ENCODE peak calls at places on chromosomes 1 and 21, in ten cellular contexts. One of them, this sample, is unnamed.

GRCh38 chr1:244801246-244801645 is 34.2 kb upstream of the COX20 start:
- DNase-seq in right lobe of liver: peak; percentile 66
- DNase-seq in prostate gland: peak; percentile 8
- DNase-seq in HCT116: peak; percentile 56
- DNase-seq in IMR-90: peak; percentile 13
- DNase-seq in uterus: no peak
- DNase-seq in body of pancreas: peak; percentile 45
- DNase-seq in stomach: peak; percentile 43
- DNase-seq in transverse colon: peak; percentile 13
- DNase-seq in Peyer's patch: no peak
- DNase-seq in this sample: peak; percentile 67

GRCh38 chr1:228037401-228038386 is 30.9 kb downstream of the WNT3A start:
- DNase-seq in right lobe of liver: peak; percentile 31
- DNase-seq in prostate gland: no peak
- DNase-seq in HCT116: no peak
- DNase-seq in IMR-90: peak; percentile 19
- DNase-seq in uterus: no peak
- DNase-seq in body of pancreas: peak; percentile 47
- DNase-seq in stomach: peak; percentile 60
- DNase-seq in transverse colon: no peak
- DNase-seq in Peyer's patch: peak; percentile 37
- DNase-seq in this sample: no peak

GRCh38 chr1:62371375-62371774 is 52.1 kb upstream of the KANK4 start:
- DNase-seq in right lobe of liver: no peak
- DNase-seq in prostate gland: no peak
- DNase-seq in HCT116: no peak
- DNase-seq in IMR-90: no peak
- DNase-seq in uterus: no peak
- DNase-seq in body of pancreas: no peak
- DNase-seq in stomach: no peak
- DNase-seq in transverse colon: no peak
- DNase-seq in Peyer's patch: no peak
- DNase-seq in this sample: no peak

GRCh38 chr1:105483436-105483835 is 1573.0 kb upstream of the PRMT6 start:
- DNase-seq in right lobe of liver: no peak
- DNase-seq in prostate gland: no peak
- DNase-seq in HCT116: no peak
- DNase-seq in IMR-90: no peak
- DNase-seq in uterus: no peak
- DNase-seq in body of pancreas: no peak
- DNase-seq in stomach: no peak
- DNase-seq in transverse colon: no peak
- DNase-seq in Peyer's patch: no peak
- DNase-seq in this sample: no peak

GRCh38 chr1:200888349-200888838 is 6.3 kb upstream of the INAVA start:
- DNase-seq in right lobe of liver: no peak
- DNase-seq in prostate gland: no peak
- DNase-seq in HCT116: no peak
- DNase-seq in IMR-90: no peak
- DNase-seq in uterus: no peak
- DNase-seq in body of pancreas: no peak
- DNase-seq in stomach: no peak
- DNase-seq in transverse colon: peak; percentile 69
- DNase-seq in Peyer's patch: peak; percentile 53
- DNase-seq in this sample: no peak

GRCh38 chr1:235972316-235973090 is 92.4 kb downstream of the NID1 start:
- DNase-seq in right lobe of liver: no peak
- DNase-seq in prostate gland: no peak
- DNase-seq in HCT116: no peak
- DNase-seq in IMR-90: peak; percentile 89
- DNase-seq in uterus: no peak
- DNase-seq in body of pancreas: no peak
- DNase-seq in stomach: no peak
- DNase-seq in transverse colon: no peak
- DNase-seq in Peyer's patch: no peak
- DNase-seq in this sample: peak; percentile 49

GRCh38 chr21:16280731-16281130 is 550.9 kb downstream of the USP25 start:
- DNase-seq in right lobe of liver: no peak
- DNase-seq in prostate gland: no peak
- DNase-seq in HCT116: no peak
- DNase-seq in IMR-90: no peak
- DNase-seq in uterus: no peak
- DNase-seq in body of pancreas: no peak
- DNase-seq in stomach: no peak
- DNase-seq in transverse colon: no peak
- DNase-seq in Peyer's patch: no peak
- DNase-seq in this sample: no peak

GRCh38 chr1:180151508-180151907 is 3.2 kb upstream of the QSOX1 start:
- DNase-seq in right lobe of liver: no peak
- DNase-seq in prostate gland: no peak
- DNase-seq in HCT116: no peak
- DNase-seq in IMR-90: peak; percentile 95
- DNase-seq in uterus: no peak
- DNase-seq in body of pancreas: no peak
- DNase-seq in stomach: no peak
- DNase-seq in transverse colon: no peak
- DNase-seq in Peyer's patch: no peak
- DNase-seq in this sample: no peak

GRCh38 chr1:232726048-232726779 is 79.0 kb upstream of the MAP10 start:
- DNase-seq in right lobe of liver: no peak
- DNase-seq in prostate gland: no peak
- DNase-seq in HCT116: no peak
- DNase-seq in IMR-90: peak; percentile 31
- DNase-seq in uterus: no peak
- DNase-seq in body of pancreas: no peak
- DNase-seq in stomach: no peak
- DNase-seq in transverse colon: no peak
- DNase-seq in Peyer's patch: no peak
- DNase-seq in this sample: no peak

GRCh38 chr1:61776091-61776490 is 33.8 kb downstream of the PATJ start:
- DNase-seq in right lobe of liver: no peak
- DNase-seq in prostate gland: no peak
- DNase-seq in HCT116: no peak
- DNase-seq in IMR-90: no peak
- DNase-seq in uterus: no peak
- DNase-seq in body of pancreas: no peak
- DNase-seq in stomach: no peak
- DNase-seq in transverse colon: no peak
- DNase-seq in Peyer's patch: no peak
- DNase-seq in this sample: no peak

GRCh38 chr1:223504741-223505140 is 111.5 kb downstream of the CCDC185 start:
- DNase-seq in right lobe of liver: no peak
- DNase-seq in prostate gland: no peak
- DNase-seq in HCT116: no peak
- DNase-seq in IMR-90: peak; percentile 90
- DNase-seq in uterus: peak; percentile 22
- DNase-seq in body of pancreas: peak; percentile 52
- DNase-seq in stomach: peak; percentile 79
- DNase-seq in transverse colon: peak; percentile 77
- DNase-seq in Peyer's patch: no peak
- DNase-seq in this sample: no peak

GRCh38 chr1:155981266-155982088 is 3.1 kb upstream of the ARHGEF2 start:
- DNase-seq in right lobe of liver: no peak
- DNase-seq in prostate gland: no peak
- DNase-seq in HCT116: no peak
- DNase-seq in IMR-90: peak; percentile 89
- DNase-seq in uterus: peak; percentile 48
- DNase-seq in body of pancreas: no peak
- DNase-seq in stomach: no peak
- DNase-seq in transverse colon: peak; percentile 56
- DNase-seq in Peyer's patch: no peak
- DNase-seq in this sample: no peak

GRCh38 chr1:212110617-212111016 is 75.1 kb downstream of the DTL start:
- DNase-seq in right lobe of liver: no peak
- DNase-seq in prostate gland: no peak
- DNase-seq in HCT116: no peak
- DNase-seq in IMR-90: peak; percentile 22
- DNase-seq in uterus: no peak
- DNase-seq in body of pancreas: peak; percentile 57
- DNase-seq in stomach: peak; percentile 59
- DNase-seq in transverse colon: no peak
- DNase-seq in Peyer's patch: no peak
- DNase-seq in this sample: no peak

GRCh38 chr1:20069932-20070331 is at the start of gene PLA2G5:
- DNase-seq in right lobe of liver: no peak
- DNase-seq in prostate gland: no peak
- DNase-seq in HCT116: no peak
- DNase-seq in IMR-90: peak; percentile 18
- DNase-seq in uterus: peak; percentile 64
- DNase-seq in body of pancreas: peak; percentile 22
- DNase-seq in stomach: no peak
- DNase-seq in transverse colon: peak; percentile 22
- DNase-seq in Peyer's patch: no peak
- DNase-seq in this sample: peak; percentile 56

GRCh38 chr1:206685256-206685748 is 597 bp downstream of the MAPKAPK2 start:
- DNase-seq in right lobe of liver: no peak
- DNase-seq in prostate gland: no peak
- DNase-seq in HCT116: no peak
- DNase-seq in IMR-90: peak; percentile 53
- DNase-seq in uterus: no peak
- DNase-seq in body of pancreas: peak; percentile 45
- DNase-seq in stomach: no peak
- DNase-seq in transverse colon: no peak
- DNase-seq in Peyer's patch: peak; percentile 73
- DNase-seq in this sample: peak; percentile 76

GRCh38 chr1:208052135-208052534 is 141.2 kb upstream of the CD34 start:
- DNase-seq in right lobe of liver: no peak
- DNase-seq in prostate gland: no peak
- DNase-seq in HCT116: no peak
- DNase-seq in IMR-90: no peak
- DNase-seq in uterus: no peak
- DNase-seq in body of pancreas: no peak
- DNase-seq in stomach: no peak
- DNase-seq in transverse colon: no peak
- DNase-seq in Peyer's patch: no peak
- DNase-seq in this sample: no peak

GRCh38 chr1:50959913-50960844 is at the start of gene FAF1:
- DNase-seq in right lobe of liver: peak; percentile 98
- DNase-seq in prostate gland: peak; percentile 96
- DNase-seq in HCT116: peak; percentile 99
- DNase-seq in IMR-90: peak; percentile 95
- DNase-seq in uterus: peak; percentile 97
- DNase-seq in body of pancreas: peak; percentile 99
- DNase-seq in stomach: peak; percentile 98
- DNase-seq in transverse colon: peak; percentile 98
- DNase-seq in Peyer's patch: peak; percentile 99
- DNase-seq in this sample: peak; percentile 97
- TF ChIP-seq POLR2A in right lobe of liver: peak; percentile 96
- TF ChIP-seq POLR2A in prostate gland: no peak
- TF ChIP-seq POLR2A in HCT116: peak; percentile 86
- TF ChIP-seq POLR2A in IMR-90: peak; percentile 59
- TF ChIP-seq POLR2A in uterus: peak; percentile 64
- TF ChIP-seq POLR2A in body of pancreas: peak; percentile 96
- TF ChIP-seq POLR2A in stomach: peak; percentile 82
- TF ChIP-seq POLR2A in transverse colon: peak; percentile 95
- TF ChIP-seq POLR2A in Peyer's patch: peak; percentile 92
- TF ChIP-seq POLR2A in this sample: peak; percentile 88

DNA sequence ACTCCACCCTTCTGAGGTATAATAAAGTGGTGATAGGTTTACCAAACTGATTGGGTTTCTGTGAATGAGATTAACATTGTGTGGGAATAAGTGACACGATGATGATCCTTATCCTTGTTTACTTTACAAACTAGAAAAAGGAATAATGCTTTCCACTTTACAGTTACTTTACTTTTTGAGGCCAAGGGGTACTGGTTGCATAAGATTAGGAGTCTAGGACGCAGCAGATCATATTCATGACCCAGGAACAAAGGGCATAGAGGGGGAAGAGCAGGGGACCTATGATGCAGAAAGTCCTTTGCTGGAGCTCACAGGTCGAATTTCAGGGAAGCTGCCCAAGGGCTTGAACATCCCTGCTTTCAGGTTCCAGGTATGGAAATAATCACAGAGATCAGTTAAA is 20.4 kb downstream of the FGGY start:
- DNase-seq in right lobe of liver: peak; percentile 62
- DNase-seq in prostate gland: no peak
- DNase-seq in HCT116: no peak
- DNase-seq in IMR-90: no peak
- DNase-seq in uterus: no peak
- DNase-seq in body of pancreas: no peak
- DNase-seq in stomach: no peak
- DNase-seq in transverse colon: no peak
- DNase-seq in Peyer's patch: no peak
- DNase-seq in this sample: no peak
- H3K27ac ChIP-seq in right lobe of liver: peak overlapping the region; percentile 72
- H3K27ac ChIP-seq in prostate gland: no peak overlapping the region
- H3K27ac ChIP-seq in HCT116: no peak overlapping the region
- H3K27ac ChIP-seq in IMR-90: peak overlapping the region; percentile 45
- H3K27ac ChIP-seq in uterus: no peak overlapping the region
- H3K27ac ChIP-seq in body of pancreas: no peak overlapping the region
- H3K27ac ChIP-seq in stomach: peak overlapping the region; percentile 66
- H3K27ac ChIP-seq in transverse colon: peak overlapping the region; percentile 55
- H3K27ac ChIP-seq in Peyer's patch: no peak overlapping the region
- H3K27ac ChIP-seq in this sample: no peak overlapping the region

GRCh38 chr21:32611471-32611997 is 643 bp downstream of the CFAP298 start:
- DNase-seq in right lobe of liver: no peak
- DNase-seq in prostate gland: peak; percentile 17
- DNase-seq in HCT116: no peak
- DNase-seq in IMR-90: peak; percentile 18
- DNase-seq in uterus: no peak
- DNase-seq in body of pancreas: peak; percentile 32
- DNase-seq in stomach: peak; percentile 33
- DNase-seq in transverse colon: peak; percentile 51
- DNase-seq in Peyer's patch: peak; percentile 54
- DNase-seq in this sample: peak; percentile 29

GRCh38 chr21:32613436-32614043 is 1.4 kb upstream of the CFAP298 start:
- DNase-seq in right lobe of liver: no peak
- DNase-seq in prostate gland: no peak
- DNase-seq in HCT116: no peak
- DNase-seq in IMR-90: no peak
- DNase-seq in uterus: no peak
- DNase-seq in body of pancreas: no peak
- DNase-seq in stomach: no peak
- DNase-seq in transverse colon: no peak
- DNase-seq in Peyer's patch: no peak
- DNase-seq in this sample: no peak

GRCh38 chr21:32612999-32613337 is 791 bp upstream of the CFAP298 start:
- DNase-seq in right lobe of liver: no peak
- DNase-seq in prostate gland: no peak
- DNase-seq in HCT116: no peak
- DNase-seq in IMR-90: no peak
- DNase-seq in uterus: no peak
- DNase-seq in body of pancreas: no peak
- DNase-seq in stomach: no peak
- DNase-seq in transverse colon: no peak
- DNase-seq in Peyer's patch: no peak
- DNase-seq in this sample: no peak

GRCh38 chr21:32612075-32612998 is at the start of gene CFAP298:
- DNase-seq in right lobe of liver: peak; percentile 91
- DNase-seq in prostate gland: peak; percentile 81
- DNase-seq in HCT116: peak; percentile 87
- DNase-seq in IMR-90: peak; percentile 95
- DNase-seq in uterus: peak; percentile 84
- DNase-seq in body of pancreas: peak; percentile 82
- DNase-seq in stomach: peak; percentile 83
- DNase-seq in transverse colon: peak; percentile 88
- DNase-seq in Peyer's patch: peak; percentile 90
- DNase-seq in this sample: peak; percentile 91
- TF ChIP-seq POLR2A in right lobe of liver: no peak
- TF ChIP-seq POLR2A in prostate gland: no peak
- TF ChIP-seq POLR2A in HCT116: peak; percentile 56
- TF ChIP-seq POLR2A in IMR-90: peak; percentile 73
- TF ChIP-seq POLR2A in uterus: no peak
- TF ChIP-seq POLR2A in body of pancreas: peak; percentile 45
- TF ChIP-seq POLR2A in stomach: no peak
- TF ChIP-seq POLR2A in transverse colon: peak; percentile 34
- TF ChIP-seq POLR2A in Peyer's patch: peak; percentile 27
- TF ChIP-seq POLR2A in this sample: no peak

GRCh38 chr1:241677171-241677570 is 25.1 kb downstream of the WDR64 start:
- DNase-seq in right lobe of liver: no peak
- DNase-seq in prostate gland: no peak
- DNase-seq in HCT116: no peak
- DNase-seq in IMR-90: no peak
- DNase-seq in uterus: no peak
- DNase-seq in body of pancreas: no peak
- DNase-seq in stomach: no peak
- DNase-seq in transverse colon: no peak
- DNase-seq in Peyer's patch: no peak
- DNase-seq in this sample: no peak
- H3K27ac ChIP-seq in right lobe of liver: no peak overlapping the region
- H3K27ac ChIP-seq in prostate gland: no peak overlapping the region
- H3K27ac ChIP-seq in HCT116: no peak overlapping the region
- H3K27ac ChIP-seq in IMR-90: no peak overlapping the region
- H3K27ac ChIP-seq in uterus: no peak overlapping the region
- H3K27ac ChIP-seq in body of pancreas: no peak overlapping the region
- H3K27ac ChIP-seq in stomach: no peak overlapping the region
- H3K27ac ChIP-seq in transverse colon: no peak overlapping the region
- H3K27ac ChIP-seq in Peyer's patch: peak overlapping the region; percentile 6
- H3K27ac ChIP-seq in this sample: no peak overlapping the region